ENCODE peak calls at places on chromosomes 3 and 15, in four cellular contexts. V, E, T and P are unnamed samples.

GRCh38 chr3:16432714-16433113 is 80.8 kb downstream of the RFTN1 start:
- DNase-seq in V (no peak), E (no peak), T (no peak), P (no peak)

GRCh38 chr3:69094467-69095205 is 9.9 kb downstream of the ARL6IP5 start:
- DNase-seq in V (no peak), E (no peak), T (peak), P (no peak)

GRCh38 chr15:47820047-47820779 is 102.9 kb downstream of the SEMA6D start:
- DNase-seq in V (no peak), E (no peak), T (no peak), P (no peak)

GRCh38 chr15:76377217-76377616 is 40.6 kb downstream of the ISL2 start:
- DNase-seq in V (no peak), E (no peak), T (no peak), P (no peak)

GRCh38 chr15:46312133-46312740 is 677.4 kb downstream of the SQOR start:
- DNase-seq in V (peak), E (peak), T (peak), P (peak)

GRCh38 chr3:170346481-170347125 is 10.9 kb upstream of the SKIL start:
- DNase-seq in V (no peak), E (no peak), T (no peak), P (no peak)

GRCh38 chr3:113261996-113262665 is 50.8 kb downstream of the BOC start:
- DNase-seq in V (no peak), E (no peak), T (no peak), P (no peak)

GRCh38 chr3:50194128-50194902 is 2.9 kb downstream of the GNAT1 start:
- DNase-seq in V (peak), E (no peak), T (peak), P (peak)

DNA sequence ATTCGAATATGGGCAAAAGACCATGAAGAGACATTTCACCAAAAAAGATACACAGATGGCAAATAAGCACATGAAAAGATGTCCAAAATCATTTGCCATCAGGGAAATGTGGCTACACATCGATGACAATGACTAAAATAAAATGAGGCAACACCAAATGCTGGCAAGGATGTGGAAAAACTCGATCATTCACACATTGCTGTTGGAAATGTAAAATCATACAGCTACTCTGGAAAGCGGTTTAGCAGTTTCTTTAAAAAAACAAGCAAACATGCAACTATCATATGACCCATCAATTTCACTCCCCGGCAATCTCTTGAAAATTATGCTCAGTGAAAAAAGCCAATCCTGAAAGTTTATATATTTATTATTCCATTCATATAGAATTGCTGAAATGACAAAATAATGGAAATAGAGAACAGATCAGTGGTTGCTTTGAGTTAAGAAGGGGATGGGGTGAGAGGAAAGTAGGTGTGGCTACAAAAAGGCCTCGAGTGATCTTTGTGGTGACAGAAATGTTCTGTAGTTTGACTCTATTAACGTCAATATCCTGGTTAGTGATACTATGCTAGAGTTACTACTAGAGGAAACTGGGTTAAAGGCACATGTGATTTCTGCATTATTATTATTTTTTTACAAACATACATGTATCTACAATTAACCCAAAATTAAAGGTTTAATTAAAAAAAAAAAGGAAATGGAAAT is 45.0 kb downstream of the DLG1 start:
- DNase-seq in V (no peak), E (no peak), T (no peak), P (no peak)
- TF ChIP-seq SPI1 in V (no peak), E (no peak), T (no peak), P (no peak)

GRCh38 chr15:95175914-95176658 is 944.7 kb downstream of the MCTP2 start:
- DNase-seq in V (no peak), E (no peak), T (no peak), P (no peak)

GRCh38 chr15:95176794-95177577 is 945.6 kb downstream of the MCTP2 start:
- DNase-seq in V (peak), E (no peak), T (peak), P (no peak)

GRCh38 chr15:95174281-95174680 is 942.9 kb downstream of the MCTP2 start:
- DNase-seq in V (no peak), E (no peak), T (no peak), P (no peak)

GRCh38 chr15:95171551-95171950 is 940.2 kb downstream of the MCTP2 start:
- DNase-seq in V (no peak), E (no peak), T (no peak), P (no peak)

DNA sequence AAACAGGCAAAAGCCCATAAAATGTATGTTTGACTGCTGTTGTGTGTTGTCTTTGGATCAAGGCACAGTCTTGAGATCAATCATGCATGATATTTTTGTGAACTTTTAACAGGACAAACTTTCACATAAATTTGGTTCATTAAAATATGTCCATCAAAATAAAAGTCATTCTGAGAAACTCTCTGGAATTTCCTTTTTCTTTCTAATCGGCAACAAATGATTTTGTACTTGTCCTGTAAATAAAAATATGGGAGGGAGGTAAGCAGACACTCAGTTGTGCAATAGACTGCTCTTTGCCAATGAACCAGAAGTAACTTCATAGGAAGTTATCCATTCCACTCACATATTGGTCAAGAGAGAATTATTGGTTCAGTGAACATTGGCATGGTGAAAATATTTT is 943.5 kb downstream of the MCTP2 start:
- DNase-seq in V (no peak), E (no peak), T (no peak), P (no peak)
- TF ChIP-seq SPI1 in V (no peak), E (no peak), T (no peak), P (no peak)

GRCh38 chr3:195068045-195068444 is 202.9 kb downstream of the XXYLT1 start:
- DNase-seq in V (no peak), E (no peak), T (no peak), P (no peak)
- TF ChIP-seq SPI1 in V (no peak), E (no peak), T (no peak), P (no peak)

GRCh38 chr15:82532991-82533481 is 7.2 kb downstream of the RPS17 start:
- DNase-seq in V (no peak), E (no peak), T (no peak), P (no peak)

GRCh38 chr15:82530006-82530405 is 10.3 kb downstream of the RPS17 start:
- DNase-seq in V (no peak), E (no peak), T (no peak), P (no peak)

GRCh38 chr15:82531496-82532382 is 8.5 kb downstream of the RPS17 start:
- DNase-seq in V (no peak), E (no peak), T (no peak), P (no peak)

GRCh38 chr15:82532383-82532990 is 7.8 kb downstream of the RPS17 start:
- DNase-seq in V (no peak), E (no peak), T (no peak), P (no peak)

DNA sequence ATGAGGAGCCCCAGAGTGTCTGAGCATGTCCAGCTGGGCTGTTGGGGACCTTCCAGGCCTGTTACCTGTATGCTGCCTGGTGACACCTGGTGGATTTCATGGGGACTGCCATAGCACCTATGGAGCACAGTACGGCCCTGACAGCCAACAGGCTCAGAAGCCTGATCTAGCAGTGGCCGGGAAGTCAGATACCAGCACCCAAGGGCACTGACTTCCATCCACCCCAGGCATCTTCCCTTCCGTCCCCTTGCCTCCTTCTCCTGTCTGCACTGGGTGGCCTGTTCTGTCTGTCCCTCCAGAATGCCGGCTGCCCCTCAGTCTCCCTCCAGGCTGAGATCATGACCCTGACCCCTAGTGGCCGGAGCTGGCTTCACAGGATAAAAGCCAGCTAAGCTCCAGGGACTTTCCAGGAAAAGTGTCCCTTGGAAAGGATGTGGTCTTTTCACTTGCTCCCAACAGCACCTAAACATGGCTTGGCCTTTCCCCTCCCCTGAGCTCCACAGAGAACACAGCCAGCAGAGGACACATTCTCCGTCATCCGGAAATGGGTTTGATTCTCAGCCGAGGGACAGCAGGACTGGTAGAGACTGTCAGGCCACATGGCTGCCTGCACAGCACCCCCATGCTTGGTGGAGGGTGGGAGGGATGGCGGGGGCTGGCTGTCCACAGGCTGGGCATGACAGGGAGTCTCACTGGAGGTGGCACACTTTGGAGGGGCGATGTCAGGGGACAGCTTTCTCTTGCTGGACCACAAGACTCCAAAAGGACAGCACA is 9.5 kb downstream of the RPS17 start:
- DNase-seq in V (peak), E (peak), T (peak), P (peak)
- TF ChIP-seq SPI1 in V (no peak), E (no peak), T (no peak), P (no peak)